ENCODE peak calls at places on chromosomes 7 and 10, in nine cellular contexts. One of them, this sample, is unnamed.

GRCh38 chr10:5941579-5941978 is 35.8 kb downstream of the IL15RA start:
- DNase-seq in naive thymus-derived CD4-positive, alpha-beta T cell: no peak
- DNase-seq in OCI-LY7: no peak
- DNase-seq in transverse colon: no peak
- DNase-seq in right cardiac atrium: no peak
- DNase-seq in lower lobe of right lung: peak; percentile 24
- DNase-seq in suprapubic skin: no peak
- DNase-seq in H9: no peak
- DNase-seq in ovary: no peak
- DNase-seq in this sample: no peak

GRCh38 chr10:18214692-18215563 is 74.7 kb downstream of the CACNB2 start:
- DNase-seq in naive thymus-derived CD4-positive, alpha-beta T cell: no peak
- DNase-seq in OCI-LY7: peak; percentile 6
- DNase-seq in transverse colon: peak; percentile 60
- DNase-seq in right cardiac atrium: no peak
- DNase-seq in lower lobe of right lung: no peak
- DNase-seq in suprapubic skin: no peak
- DNase-seq in H9: peak; percentile 41
- DNase-seq in ovary: peak; percentile 64
- DNase-seq in this sample: no peak

GRCh38 chr7:28172976-28173375 is 7.6 kb downstream of the JAZF1 start:
- DNase-seq in naive thymus-derived CD4-positive, alpha-beta T cell: no peak
- DNase-seq in OCI-LY7: no peak
- DNase-seq in transverse colon: no peak
- DNase-seq in right cardiac atrium: no peak
- DNase-seq in lower lobe of right lung: no peak
- DNase-seq in suprapubic skin: no peak
- DNase-seq in H9: no peak
- DNase-seq in ovary: no peak
- DNase-seq in this sample: no peak

GRCh38 chr7:137015015-137015414 is 146.6 kb downstream of the CHRM2 start:
- DNase-seq in naive thymus-derived CD4-positive, alpha-beta T cell: no peak
- DNase-seq in OCI-LY7: no peak
- DNase-seq in transverse colon: no peak
- DNase-seq in right cardiac atrium: no peak
- DNase-seq in lower lobe of right lung: no peak
- DNase-seq in suprapubic skin: no peak
- DNase-seq in H9: no peak
- DNase-seq in ovary: no peak
- DNase-seq in this sample: no peak

GRCh38 chr10:29946614-29946952 is 112.8 kb downstream of the JCAD start:
- DNase-seq in naive thymus-derived CD4-positive, alpha-beta T cell: no peak
- DNase-seq in OCI-LY7: no peak
- DNase-seq in transverse colon: no peak
- DNase-seq in right cardiac atrium: no peak
- DNase-seq in lower lobe of right lung: no peak
- DNase-seq in suprapubic skin: no peak
- DNase-seq in H9: no peak
- DNase-seq in ovary: no peak
- DNase-seq in this sample: no peak

GRCh38 chr7:45710271-45711160 is 136.3 kb downstream of the ADCY1 start:
- DNase-seq in naive thymus-derived CD4-positive, alpha-beta T cell: no peak
- DNase-seq in OCI-LY7: no peak
- DNase-seq in transverse colon: no peak
- DNase-seq in right cardiac atrium: no peak
- DNase-seq in lower lobe of right lung: no peak
- DNase-seq in suprapubic skin: no peak
- DNase-seq in H9: peak; percentile 16
- DNase-seq in ovary: no peak
- DNase-seq in this sample: peak; percentile 77

GRCh38 chr10:18406136-18406535 is 245.3 kb downstream of the NSUN6 start:
- DNase-seq in naive thymus-derived CD4-positive, alpha-beta T cell: no peak
- DNase-seq in OCI-LY7: no peak
- DNase-seq in transverse colon: no peak
- DNase-seq in right cardiac atrium: no peak
- DNase-seq in lower lobe of right lung: no peak
- DNase-seq in suprapubic skin: no peak
- DNase-seq in H9: peak; percentile 31
- DNase-seq in ovary: no peak
- DNase-seq in this sample: peak; percentile 87

GRCh38 chr7:155052982-155053381 is 17.1 kb upstream of the HTR5A start:
- DNase-seq in naive thymus-derived CD4-positive, alpha-beta T cell: no peak
- DNase-seq in OCI-LY7: no peak
- DNase-seq in transverse colon: no peak
- DNase-seq in right cardiac atrium: no peak
- DNase-seq in lower lobe of right lung: no peak
- DNase-seq in suprapubic skin: no peak
- DNase-seq in H9: no peak
- DNase-seq in ovary: no peak
- DNase-seq in this sample: no peak

DNA sequence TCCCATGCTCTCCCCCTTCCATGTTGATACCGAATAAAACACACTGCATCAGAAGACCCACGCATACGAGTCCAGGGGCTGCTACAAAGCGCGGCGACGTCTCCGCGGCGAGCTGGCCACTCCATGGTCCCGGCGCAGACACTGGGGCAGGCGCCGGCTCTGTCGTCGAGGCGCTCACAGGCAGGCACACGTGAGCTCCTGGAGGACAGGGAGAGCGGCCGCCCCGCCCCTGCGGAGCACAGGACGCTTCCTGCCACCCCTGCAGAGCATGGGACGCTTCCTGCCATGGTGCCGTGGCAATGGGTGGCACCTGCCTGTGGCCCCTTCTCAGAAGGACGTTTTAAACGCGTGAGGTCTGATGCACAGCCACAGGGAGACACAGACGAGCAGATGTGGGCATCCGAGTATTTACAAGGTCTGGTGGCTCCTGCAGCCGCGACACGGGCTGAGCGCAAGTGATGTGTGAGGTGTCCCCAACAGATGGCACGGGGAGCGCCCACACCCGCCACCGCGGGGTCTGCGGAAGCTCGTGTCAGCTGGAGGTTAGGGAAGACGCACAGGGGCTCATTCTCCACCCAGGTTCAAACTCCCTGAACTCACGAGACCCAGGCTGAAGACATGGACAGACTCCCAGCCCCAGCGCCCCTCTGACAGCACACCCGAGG is 21.4 kb upstream of the GPR146 start:
- DNase-seq in naive thymus-derived CD4-positive, alpha-beta T cell: no peak
- DNase-seq in OCI-LY7: peak; percentile 64
- DNase-seq in transverse colon: peak; percentile 37
- DNase-seq in right cardiac atrium: no peak
- DNase-seq in lower lobe of right lung: no peak
- DNase-seq in suprapubic skin: no peak
- DNase-seq in H9: no peak
- DNase-seq in ovary: no peak
- DNase-seq in this sample: no peak
- H3K4me1 ChIP-seq in naive thymus-derived CD4-positive, alpha-beta T cell: no peaks in the 10 kb centered on the region
- H3K4me1 ChIP-seq in OCI-LY7: peaks cover 80% of the 10 kb centered on the region
- H3K4me1 ChIP-seq in transverse colon: peaks cover 9% of the 10 kb centered on the region
- H3K4me1 ChIP-seq in right cardiac atrium: no peaks in the 10 kb centered on the region
- H3K4me1 ChIP-seq in lower lobe of right lung: peaks cover 11% of the 10 kb centered on the region
- H3K4me1 ChIP-seq in suprapubic skin: peaks cover 31% of the 10 kb centered on the region
- H3K4me1 ChIP-seq in H9: no peaks in the 10 kb centered on the region
- H3K4me1 ChIP-seq in ovary: peaks cover 4% of the 10 kb centered on the region
- H3K4me1 ChIP-seq in this sample: peaks cover 23% of the 10 kb centered on the region

GRCh38 chr7:17682586-17682985 is 257.7 kb downstream of the SNX13 start:
- DNase-seq in naive thymus-derived CD4-positive, alpha-beta T cell: no peak
- DNase-seq in OCI-LY7: no peak
- DNase-seq in transverse colon: no peak
- DNase-seq in right cardiac atrium: no peak
- DNase-seq in lower lobe of right lung: no peak
- DNase-seq in suprapubic skin: no peak
- DNase-seq in H9: no peak
- DNase-seq in ovary: no peak
- DNase-seq in this sample: no peak

GRCh38 chr7:17679427-17679826 is 260.9 kb downstream of the SNX13 start:
- DNase-seq in naive thymus-derived CD4-positive, alpha-beta T cell: no peak
- DNase-seq in OCI-LY7: no peak
- DNase-seq in transverse colon: no peak
- DNase-seq in right cardiac atrium: no peak
- DNase-seq in lower lobe of right lung: no peak
- DNase-seq in suprapubic skin: peak; percentile 72
- DNase-seq in H9: no peak
- DNase-seq in ovary: no peak
- DNase-seq in this sample: no peak

GRCh38 chr7:17680943-17681351 is 259.3 kb downstream of the SNX13 start:
- DNase-seq in naive thymus-derived CD4-positive, alpha-beta T cell: peak; percentile 35
- DNase-seq in OCI-LY7: peak; percentile 25
- DNase-seq in transverse colon: no peak
- DNase-seq in right cardiac atrium: no peak
- DNase-seq in lower lobe of right lung: no peak
- DNase-seq in suprapubic skin: no peak
- DNase-seq in H9: no peak
- DNase-seq in ovary: no peak
- DNase-seq in this sample: no peak

GRCh38 chr7:17681965-17682364 is 258.3 kb downstream of the SNX13 start:
- DNase-seq in naive thymus-derived CD4-positive, alpha-beta T cell: no peak
- DNase-seq in OCI-LY7: no peak
- DNase-seq in transverse colon: no peak
- DNase-seq in right cardiac atrium: no peak
- DNase-seq in lower lobe of right lung: no peak
- DNase-seq in suprapubic skin: no peak
- DNase-seq in H9: no peak
- DNase-seq in ovary: no peak
- DNase-seq in this sample: no peak

DNA sequence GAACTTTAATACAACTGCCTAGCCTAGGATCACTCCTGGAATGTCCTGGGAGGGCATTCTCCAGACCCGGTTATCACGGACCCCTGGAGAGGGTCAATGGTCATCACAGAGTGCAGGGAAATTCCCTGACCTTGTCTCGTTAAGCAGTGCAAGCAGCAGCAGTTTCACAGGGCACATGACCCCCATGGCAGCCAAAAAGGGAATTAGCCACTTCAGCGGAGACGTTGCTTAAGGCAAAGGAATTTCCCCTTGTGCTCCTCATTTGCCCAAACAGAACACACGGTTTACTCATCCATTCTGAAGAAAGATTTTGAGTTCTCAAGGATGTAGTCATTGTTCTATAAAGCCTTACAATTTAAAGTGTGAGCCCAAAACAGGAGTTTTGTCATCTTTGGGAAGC is 260.3 kb downstream of the SNX13 start:
- DNase-seq in naive thymus-derived CD4-positive, alpha-beta T cell: no peak
- DNase-seq in OCI-LY7: no peak
- DNase-seq in transverse colon: peak; percentile 29
- DNase-seq in right cardiac atrium: no peak
- DNase-seq in lower lobe of right lung: peak; percentile 52
- DNase-seq in suprapubic skin: peak; percentile 90
- DNase-seq in H9: no peak
- DNase-seq in ovary: no peak
- DNase-seq in this sample: no peak
- H3K4me1 ChIP-seq in naive thymus-derived CD4-positive, alpha-beta T cell: no peaks in the 10 kb centered on the region
- H3K4me1 ChIP-seq in OCI-LY7: no peaks in the 10 kb centered on the region
- H3K4me1 ChIP-seq in transverse colon: no peaks in the 10 kb centered on the region
- H3K4me1 ChIP-seq in right cardiac atrium: peaks cover under 1% of the 10 kb centered on the region
- H3K4me1 ChIP-seq in lower lobe of right lung: peaks cover 15% of the 10 kb centered on the region
- H3K4me1 ChIP-seq in suprapubic skin: peaks cover 30% of the 10 kb centered on the region
- H3K4me1 ChIP-seq in H9: no peaks in the 10 kb centered on the region
- H3K4me1 ChIP-seq in ovary: peaks cover 2% of the 10 kb centered on the region
- H3K4me1 ChIP-seq in this sample: peaks cover 13% of the 10 kb centered on the region

GRCh38 chr7:151137076-151137611 is 30.4 kb downstream of the GBX1 start:
- DNase-seq in naive thymus-derived CD4-positive, alpha-beta T cell: no peak
- DNase-seq in OCI-LY7: no peak
- DNase-seq in transverse colon: no peak
- DNase-seq in right cardiac atrium: no peak
- DNase-seq in lower lobe of right lung: peak; percentile 43
- DNase-seq in suprapubic skin: peak; percentile 56
- DNase-seq in H9: no peak
- DNase-seq in ovary: peak; percentile 6
- DNase-seq in this sample: no peak

GRCh38 chr7:151139791-151140190 is 27.7 kb downstream of the GBX1 start:
- DNase-seq in naive thymus-derived CD4-positive, alpha-beta T cell: no peak
- DNase-seq in OCI-LY7: no peak
- DNase-seq in transverse colon: peak; percentile 1
- DNase-seq in right cardiac atrium: no peak
- DNase-seq in lower lobe of right lung: no peak
- DNase-seq in suprapubic skin: no peak
- DNase-seq in H9: no peak
- DNase-seq in ovary: no peak
- DNase-seq in this sample: no peak

GRCh38 chr7:151137841-151138540 is 29.5 kb downstream of the GBX1 start:
- DNase-seq in naive thymus-derived CD4-positive, alpha-beta T cell: no peak
- DNase-seq in OCI-LY7: no peak
- DNase-seq in transverse colon: no peak
- DNase-seq in right cardiac atrium: peak; percentile 66
- DNase-seq in lower lobe of right lung: peak; percentile 38
- DNase-seq in suprapubic skin: peak; percentile 54
- DNase-seq in H9: no peak
- DNase-seq in ovary: peak; percentile 7
- DNase-seq in this sample: no peak

GRCh38 chr7:151139071-151139521 is 28.4 kb downstream of the GBX1 start:
- DNase-seq in naive thymus-derived CD4-positive, alpha-beta T cell: no peak
- DNase-seq in OCI-LY7: no peak
- DNase-seq in transverse colon: peak; percentile 1
- DNase-seq in right cardiac atrium: peak; percentile 60
- DNase-seq in lower lobe of right lung: no peak
- DNase-seq in suprapubic skin: no peak
- DNase-seq in H9: no peak
- DNase-seq in ovary: no peak
- DNase-seq in this sample: no peak

DNA sequence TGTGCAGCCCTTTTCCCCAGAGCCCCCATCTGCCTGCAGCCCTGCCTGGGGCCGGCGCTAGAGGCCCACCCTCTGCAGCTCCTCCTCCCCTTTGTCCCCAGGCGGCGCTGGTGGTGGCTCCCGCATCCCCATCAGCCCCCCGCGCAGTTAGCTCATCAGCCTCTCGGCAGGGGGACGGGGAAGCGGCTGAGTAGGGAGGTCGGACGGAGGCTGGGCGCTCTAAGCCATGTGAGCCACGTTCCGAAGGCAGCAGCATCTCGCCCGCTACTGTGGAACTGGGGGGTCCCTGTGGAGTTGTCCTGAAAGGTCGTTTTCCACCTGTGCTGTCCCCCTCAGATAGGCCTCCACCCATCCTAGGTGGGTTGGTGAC is 29.0 kb downstream of the GBX1 start:
- DNase-seq in naive thymus-derived CD4-positive, alpha-beta T cell: no peak
- DNase-seq in OCI-LY7: no peak
- DNase-seq in transverse colon: peak; percentile 4
- DNase-seq in right cardiac atrium: no peak
- DNase-seq in lower lobe of right lung: no peak
- DNase-seq in suprapubic skin: no peak
- DNase-seq in H9: peak; percentile 70
- DNase-seq in ovary: peak; percentile 5
- DNase-seq in this sample: no peak
- H3K4me1 ChIP-seq in naive thymus-derived CD4-positive, alpha-beta T cell: no peaks in the 10 kb centered on the region
- H3K4me1 ChIP-seq in OCI-LY7: no peaks in the 10 kb centered on the region
- H3K4me1 ChIP-seq in transverse colon: no peaks in the 10 kb centered on the region
- H3K4me1 ChIP-seq in right cardiac atrium: peaks cover 8% of the 10 kb centered on the region
- H3K4me1 ChIP-seq in lower lobe of right lung: no peaks in the 10 kb centered on the region
- H3K4me1 ChIP-seq in suprapubic skin: no peaks in the 10 kb centered on the region
- H3K4me1 ChIP-seq in H9: no peaks in the 10 kb centered on the region
- H3K4me1 ChIP-seq in ovary: no peaks in the 10 kb centered on the region
- H3K4me1 ChIP-seq in this sample: peaks cover 20% of the 10 kb centered on the region

GRCh38 chr10:79145517-79146470 is 77.0 kb downstream of the ZMIZ1 start:
- DNase-seq in naive thymus-derived CD4-positive, alpha-beta T cell: no peak
- DNase-seq in OCI-LY7: no peak
- DNase-seq in transverse colon: no peak
- DNase-seq in right cardiac atrium: no peak
- DNase-seq in lower lobe of right lung: no peak
- DNase-seq in suprapubic skin: no peak
- DNase-seq in H9: no peak
- DNase-seq in ovary: no peak
- DNase-seq in this sample: no peak

GRCh38 chr10:79146611-79147130 is 77.9 kb downstream of the ZMIZ1 start:
- DNase-seq in naive thymus-derived CD4-positive, alpha-beta T cell: peak; percentile 37
- DNase-seq in OCI-LY7: no peak
- DNase-seq in transverse colon: peak; percentile 56
- DNase-seq in right cardiac atrium: peak; percentile 90
- DNase-seq in lower lobe of right lung: peak; percentile 81
- DNase-seq in suprapubic skin: peak; percentile 86
- DNase-seq in H9: no peak
- DNase-seq in ovary: peak; percentile 64
- DNase-seq in this sample: peak; percentile 93

GRCh38 chr10:79143879-79144278 is 75.1 kb downstream of the ZMIZ1 start:
- DNase-seq in naive thymus-derived CD4-positive, alpha-beta T cell: no peak
- DNase-seq in OCI-LY7: no peak
- DNase-seq in transverse colon: no peak
- DNase-seq in right cardiac atrium: no peak
- DNase-seq in lower lobe of right lung: no peak
- DNase-seq in suprapubic skin: no peak
- DNase-seq in H9: no peak
- DNase-seq in ovary: no peak
- DNase-seq in this sample: no peak

GRCh38 chr10:79144341-79145173 is 75.8 kb downstream of the ZMIZ1 start:
- DNase-seq in naive thymus-derived CD4-positive, alpha-beta T cell: no peak
- DNase-seq in OCI-LY7: no peak
- DNase-seq in transverse colon: no peak
- DNase-seq in right cardiac atrium: no peak
- DNase-seq in lower lobe of right lung: no peak
- DNase-seq in suprapubic skin: no peak
- DNase-seq in H9: no peak
- DNase-seq in ovary: no peak
- DNase-seq in this sample: no peak

DNA sequence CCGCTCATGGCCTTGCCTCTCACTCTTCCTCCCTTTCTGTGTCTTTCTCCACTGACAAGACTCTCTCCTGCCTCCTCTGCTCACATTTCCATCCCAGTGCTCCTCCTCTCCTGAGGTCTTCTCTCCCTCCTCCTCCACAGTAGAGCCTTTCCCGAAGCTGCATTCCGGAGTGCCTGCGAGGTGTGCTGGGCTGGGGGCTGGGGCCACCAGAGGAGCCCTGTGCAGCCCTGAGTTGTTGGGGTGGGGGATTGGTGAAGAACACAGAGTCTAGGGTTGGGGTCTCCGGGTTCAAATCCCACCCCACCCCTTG is 76.4 kb downstream of the ZMIZ1 start:
- DNase-seq in naive thymus-derived CD4-positive, alpha-beta T cell: no peak
- DNase-seq in OCI-LY7: no peak
- DNase-seq in transverse colon: no peak
- DNase-seq in right cardiac atrium: no peak
- DNase-seq in lower lobe of right lung: no peak
- DNase-seq in suprapubic skin: no peak
- DNase-seq in H9: no peak
- DNase-seq in ovary: no peak
- DNase-seq in this sample: no peak
- H3K4me1 ChIP-seq in naive thymus-derived CD4-positive, alpha-beta T cell: peaks cover 62% of the 10 kb centered on the region
- H3K4me1 ChIP-seq in OCI-LY7: peaks cover 46% of the 10 kb centered on the region
- H3K4me1 ChIP-seq in transverse colon: peaks cover 50% of the 10 kb centered on the region
- H3K4me1 ChIP-seq in right cardiac atrium: peaks cover 68% of the 10 kb centered on the region
- H3K4me1 ChIP-seq in lower lobe of right lung: peaks cover 95% of the 10 kb centered on the region
- H3K4me1 ChIP-seq in suprapubic skin: peaks cover 85% of the 10 kb centered on the region
- H3K4me1 ChIP-seq in H9: peaks cover 11% of the 10 kb centered on the region
- H3K4me1 ChIP-seq in ovary: peaks cover 50% of the 10 kb centered on the region
- H3K4me1 ChIP-seq in this sample: peaks cover 100% of the 10 kb centered on the region

This sample was measured in esophagus muscularis mucosa.